ENCODE peak calls at places on chromosomes 16 and 17, in seven cellular contexts. O, F, B, A, N, K and I are unnamed samples.

GRCh38 chr17:5619088-5619740 is 34.9 kb upstream of the NLRP1 start:
- DNase-seq in O (no peak), F (no peak), B (no peak), A (no peak), N (no peak), K (no peak), I (peak)

GRCh38 chr16:74372369-74372768 is 3.7 kb upstream of the NPIPB15 start:
- DNase-seq in O (no peak), F (no peak), B (no peak), A (no peak), N (no peak), K (no peak), I (peak)

GRCh38 chr16:56702836-56703235 is 20.6 kb downstream of the MT1X start:
- DNase-seq in O (no peak), F (no peak), B (no peak), A (no peak), N (no peak), K (no peak), I (no peak)

GRCh38 chr17:40069751-40070643 is 7.2 kb downstream of the THRA start:
- DNase-seq in O (peak), F (peak), B (peak), A (peak), N (peak), K (no peak), I (no peak)

GRCh38 chr17:45361451-45361850 is 44.6 kb upstream of the MAP3K14 start:
- DNase-seq in O (no peak), F (no peak), B (no peak), A (no peak), N (no peak), K (no peak), I (no peak)

GRCh38 chr17:10149573-10150399 is 48.6 kb downstream of the GAS7 start:
- DNase-seq in O (no peak), F (no peak), B (peak), A (no peak), N (no peak), K (peak), I (peak)

GRCh38 chr16:85348921-85349334 is 236.7 kb upstream of the CIBAR2 start:
- DNase-seq in O (no peak), F (no peak), B (no peak), A (no peak), N (no peak), K (no peak), I (no peak)

GRCh38 chr17:78925662-78926555 is 722 bp upstream of the TIMP2 start:
- DNase-seq in O (no peak), F (peak), B (no peak), A (peak), N (no peak), K (peak), I (no peak)

GRCh38 chr16:48291754-48292153 is 44.4 kb upstream of the ABCC11 start:
- DNase-seq in O (no peak), F (no peak), B (peak), A (no peak), N (no peak), K (no peak), I (no peak)

GRCh38 chr17:82249896-82250581 is 21.2 kb downstream of the SLC16A3 start:
- DNase-seq in O (no peak), F (no peak), B (no peak), A (no peak), N (no peak), K (no peak), I (no peak)

GRCh38 chr17:51036084-51036483 is 84.6 kb downstream of the SPAG9 start:
- DNase-seq in O (no peak), F (no peak), B (no peak), A (no peak), N (no peak), K (no peak), I (no peak)

GRCh38 chr17:67519801-67520251 is 142.7 kb downstream of the PITPNC1 start:
- DNase-seq in O (no peak), F (no peak), B (no peak), A (no peak), N (no peak), K (no peak), I (no peak)

GRCh38 chr16:29898135-29898534 is 1.2 kb downstream of the SEZ6L2 start:
- DNase-seq in O (no peak), F (no peak), B (no peak), A (no peak), N (no peak), K (no peak), I (no peak)

GRCh38 chr17:7914771-7915610 is 1.1 kb downstream of the RNF227 start:
- DNase-seq in O (no peak), F (no peak), B (peak), A (peak), N (no peak), K (peak), I (no peak)

GRCh38 chr17:38585056-38585804 is 20.5 kb downstream of the SRCIN1 start:
- DNase-seq in O (no peak), F (no peak), B (peak), A (no peak), N (no peak), K (no peak), I (no peak)

GRCh38 chr16:69822174-69822935 is 60.2 kb downstream of the WWP2 start:
- DNase-seq in O (no peak), F (no peak), B (no peak), A (no peak), N (no peak), K (no peak), I (no peak)

GRCh38 chr17:76388966-76389888 is 4.8 kb downstream of the SPHK1 start:
- DNase-seq in O (no peak), F (peak), B (no peak), A (no peak), N (no peak), K (no peak), I (no peak)

GRCh38 chr16:28491080-28491969 is 549 bp downstream of the CLN3 start:
- DNase-seq in O (no peak), F (no peak), B (peak), A (peak), N (no peak), K (no peak), I (peak)

GRCh38 chr16:72967941-72968340 is 80.0 kb downstream of the ZFHX3 start:
- DNase-seq in O (no peak), F (no peak), B (no peak), A (no peak), N (no peak), K (no peak), I (no peak)

GRCh38 chr17:28717578-28718316 is at the start of gene RAB34:
- DNase-seq in O (peak), F (peak), B (peak), A (peak), N (no peak), K (no peak), I (no peak)

GRCh38 chr16:16127469-16128116 is 95.7 kb downstream of the ABCC6 start:
- DNase-seq in O (peak), F (peak), B (peak), A (peak), N (peak), K (peak), I (peak)

GRCh38 chr17:66438101-66438500 is 135.7 kb downstream of the PRKCA start:
- DNase-seq in O (no peak), F (no peak), B (no peak), A (no peak), N (no peak), K (no peak), I (no peak)

DNA sequence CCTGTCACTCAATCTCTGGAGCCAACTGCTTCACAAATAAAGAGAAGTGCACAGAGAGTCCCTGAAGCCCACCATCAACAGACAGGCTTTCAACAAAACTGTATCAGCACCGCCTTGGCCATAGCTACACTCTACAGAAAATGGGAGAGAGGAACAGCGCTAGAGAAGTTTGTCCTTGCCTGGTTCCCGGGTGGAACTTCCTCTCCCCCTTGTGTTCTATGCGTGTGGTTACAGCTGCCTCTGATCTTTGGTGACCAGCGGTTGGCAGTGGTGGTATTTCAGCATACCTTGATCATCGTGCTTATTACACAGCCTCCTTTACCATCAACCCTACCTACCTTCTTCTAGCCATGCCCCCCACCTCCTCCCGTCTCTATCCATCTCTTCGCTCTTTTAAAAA is 91.4 kb upstream of the CCL2 start:
- DNase-seq in O (no peak), F (no peak), B (no peak), A (no peak), N (no peak), K (no peak), I (no peak)
- TF ChIP-seq CTCF in O (no peak), F (peak), B (no peak), A (no peak), N (no peak), K (peak), I (no peak)

DNA sequence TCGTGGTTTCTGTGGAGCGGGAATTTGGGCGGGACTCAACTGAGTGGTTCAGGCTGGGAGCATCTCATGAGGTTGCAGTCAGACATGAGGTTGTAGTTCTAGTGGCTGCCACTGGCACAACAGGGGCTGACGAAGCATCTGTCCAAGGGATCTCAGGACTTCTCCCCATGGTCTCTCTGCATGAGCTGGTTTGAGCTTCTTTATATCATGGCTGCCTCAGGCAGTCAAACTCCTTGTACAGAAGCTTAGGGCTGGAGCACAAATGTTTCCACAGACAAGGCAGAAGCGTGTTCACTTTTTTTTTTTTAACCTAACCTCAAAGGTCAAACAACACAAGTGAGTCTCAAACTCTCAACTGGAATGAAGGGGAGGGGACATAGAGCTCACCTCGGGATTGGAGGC is 243.3 kb downstream of the MSI2 start:
- DNase-seq in O (no peak), F (no peak), B (no peak), A (no peak), N (no peak), K (no peak), I (no peak)
- TF ChIP-seq CTCF in O (no peak), F (no peak), B (no peak), A (no peak), N (no peak), K (peak), I (no peak)

GRCh38 chr16:228917-229730 is at the start of gene LUC7L:
- DNase-seq in O (peak), F (peak), B (peak), A (peak), N (peak), K (peak), I (peak)
- TF ChIP-seq CTCF in O (no peak), F (no peak), B (no peak), A (no peak), N (no peak), K (no peak), I (no peak)

GRCh38 chr17:14737984-14738651 is 437.2 kb downstream of the HS3ST3B1 start:
- DNase-seq in O (no peak), F (peak), B (peak), A (no peak), N (no peak), K (peak), I (peak)
- TF ChIP-seq CTCF in O (no peak), F (no peak), B (peak), A (no peak), N (no peak), K (peak), I (peak)